ENCODE peak calls at places on chromosomes 1 and 21, in nine cellular contexts. O, Y, M, D, K, A, G, I and Z are unnamed samples.

GRCh38 chr1:178733972-178734371 is 8.9 kb downstream of the RALGPS2 start:
- DNase-seq in O (no peak), Y (no peak), M (no peak), D (no peak), K (no peak), A (no peak), G (no peak), I (no peak), Z (peak)

GRCh38 chr1:227470688-227471087 is 92.7 kb upstream of the ZNF678 start:
- DNase-seq in O (no peak), Y (no peak), M (no peak), D (no peak), K (no peak), A (no peak), G (no peak), I (no peak), Z (no peak)

GRCh38 chr1:38817958-38818705 is 41.4 kb downstream of the RRAGC start:
- DNase-seq in O (no peak), Y (no peak), M (peak), D (peak), K (no peak), A (peak), G (peak), I (no peak), Z (peak)

GRCh38 chr21:42453301-42454220 is 42.5 kb downstream of the RSPH1 start:
- DNase-seq in O (no peak), Y (no peak), M (no peak), D (no peak), K (no peak), A (no peak), G (no peak), I (no peak), Z (no peak)

GRCh38 chr1:219312967-219313366 is 139.3 kb downstream of the LYPLAL1 start:
- DNase-seq in O (no peak), Y (no peak), M (no peak), D (peak), K (peak), A (no peak), G (peak), I (peak), Z (peak)

GRCh38 chr21:32481875-32482408 is 69.4 kb downstream of the EVA1C start:
- DNase-seq in O (no peak), Y (no peak), M (no peak), D (no peak), K (no peak), A (no peak), G (no peak), I (no peak), Z (no peak)

GRCh38 chr1:193590102-193590501 is 403.7 kb upstream of the B3GALT2 start:
- DNase-seq in O (no peak), Y (no peak), M (no peak), D (no peak), K (no peak), A (no peak), G (no peak), I (no peak), Z (no peak)

GRCh38 chr1:213399695-213400094 is 348.7 kb downstream of the RPS6KC1 start:
- DNase-seq in O (no peak), Y (no peak), M (no peak), D (no peak), K (no peak), A (no peak), G (no peak), I (no peak), Z (peak)

GRCh38 chr1:167517535-167518330 is 596 bp downstream of the CD247 start:
- DNase-seq in O (peak), Y (no peak), M (no peak), D (no peak), K (no peak), A (no peak), G (no peak), I (no peak), Z (no peak)

GRCh38 chr1:207925210-207925609 is 14.3 kb upstream of the CD34 start:
- DNase-seq in O (no peak), Y (peak), M (no peak), D (no peak), K (no peak), A (no peak), G (peak), I (no peak), Z (peak)

GRCh38 chr1:207853372-207853757 is 57.6 kb downstream of the CD34 start:
- DNase-seq in O (no peak), Y (no peak), M (no peak), D (no peak), K (no peak), A (no peak), G (no peak), I (no peak), Z (no peak)